ENCODE peak calls at places on chromosomes 13 and 19, in eight cellular contexts. G is coronary artery; A is glomerular endothelial cell; Y is mesendoderm; I is left lobe of liver; W is thoracic aorta; M is stimulated activated CD4-positive, alpha-beta T cell treated with anti-CD3 and anti-CD28 coated beads, Interleukin-1b, Interleukin-23, amount 100 ng/mL, for 24 hours; V is T-cell. E is an unnamed sample.

GRCh38 chr13:97068964-97069815 is 74.9 kb upstream of the OXGR1 start:
- DNase-seq in G (no peak), A (no peak), Y (peak), I (no peak), W (no peak), M (no peak), V (no peak), E (no peak)

GRCh38 chr13:43981091-43981490 is 101.4 kb downstream of the LACC1 start:
- DNase-seq in G (no peak), A (no peak), Y (peak), I (no peak), W (no peak), M (no peak), V (no peak), E (no peak)

GRCh38 chr19:53977991-53978731 is 13.3 kb upstream of the CACNG6 start:
- DNase-seq in G (no peak), A (peak), Y (peak), I (no peak), W (peak), M (no peak), V (peak), E (peak)

GRCh38 chr19:58560007-58560887 is 1.8 kb upstream of the UBE2M start:
- DNase-seq in G (no peak), A (no peak), Y (no peak), I (peak), W (no peak), M (no peak), V (no peak), E (no peak)

GRCh38 chr13:110666255-110666533 is 39.7 kb downstream of the CARS2 start:
- DNase-seq in G (no peak), A (no peak), Y (no peak), I (no peak), W (no peak), M (no peak), V (no peak), E (no peak)

GRCh38 chr19:4066176-4066606 is 508 bp downstream of the ZBTB7A start:
- DNase-seq in G (no peak), A (no peak), Y (no peak), I (peak), W (no peak), M (no peak), V (peak), E (peak)

GRCh38 chr13:44759723-44760360 is 183.7 kb upstream of the TSC22D1 start:
- DNase-seq in G (no peak), A (no peak), Y (no peak), I (no peak), W (no peak), M (no peak), V (no peak), E (no peak)

GRCh38 chr13:102877285-102877684 is 31.5 kb downstream of the ERCC5 start:
- DNase-seq in G (no peak), A (no peak), Y (peak), I (no peak), W (no peak), M (no peak), V (no peak), E (peak)

GRCh38 chr13:99303863-99304521 is 3.2 kb downstream of the GPR183 start:
- DNase-seq in G (no peak), A (no peak), Y (no peak), I (no peak), W (no peak), M (no peak), V (no peak), E (peak)

GRCh38 chr19:4720037-4720700 is 3.5 kb downstream of the DPP9 start:
- DNase-seq in G (no peak), A (no peak), Y (no peak), I (no peak), W (no peak), M (no peak), V (no peak), E (no peak)

GRCh38 chr19:47280183-47280797 is 5.6 kb downstream of the INAFM1 start:
- DNase-seq in G (no peak), A (no peak), Y (peak), I (no peak), W (no peak), M (no peak), V (no peak), E (peak)

GRCh38 chr13:41501281-41501680 is 43.9 kb downstream of the RGCC start:
- DNase-seq in G (no peak), A (no peak), Y (no peak), I (no peak), W (no peak), M (no peak), V (no peak), E (no peak)

GRCh38 chr13:73429691-73430090 is 370.9 kb downstream of the KLF5 start:
- DNase-seq in G (no peak), A (no peak), Y (peak), I (no peak), W (no peak), M (no peak), V (no peak), E (no peak)

GRCh38 chr13:95100525-95101121 is 200.6 kb downstream of the ABCC4 start:
- DNase-seq in G (no peak), A (no peak), Y (no peak), I (no peak), W (no peak), M (no peak), V (no peak), E (no peak)

GRCh38 chr19:16449330-16449961 is 22.3 kb downstream of the EPS15L1 start:
- DNase-seq in G (no peak), A (no peak), Y (no peak), I (no peak), W (no peak), M (no peak), V (peak), E (no peak)

GRCh38 chr19:53471916-53472315 is 4.4 kb downstream of the ZNF813 start:
- DNase-seq in G (no peak), A (no peak), Y (no peak), I (no peak), W (no peak), M (no peak), V (no peak), E (no peak)

GRCh38 chr19:13155472-13156284 is 5.5 kb downstream of the IER2 start:
- DNase-seq in G (peak), A (no peak), Y (peak), I (peak), W (no peak), M (no peak), V (peak), E (peak)

GRCh38 chr19:32896516-32897214 is 27.1 kb upstream of the SLC7A9 start:
- DNase-seq in G (no peak), A (no peak), Y (no peak), I (no peak), W (no peak), M (no peak), V (no peak), E (no peak)

GRCh38 chr19:35447870-35448492 is at the start of gene FFAR2:
- DNase-seq in G (no peak), A (no peak), Y (no peak), I (no peak), W (no peak), M (no peak), V (no peak), E (no peak)

GRCh38 chr13:27605099-27605498 is 15.2 kb downstream of the LNX2 start:
- DNase-seq in G (no peak), A (no peak), Y (no peak), I (no peak), W (no peak), M (no peak), V (no peak), E (no peak)

GRCh38 chr13:113532156-113532806 is 41.8 kb upstream of the DCUN1D2 start:
- DNase-seq in G (no peak), A (no peak), Y (peak), I (no peak), W (no peak), M (no peak), V (no peak), E (peak)

GRCh38 chr13:34364633-34365032 is 546.7 kb downstream of the RFC3 start:
- DNase-seq in G (no peak), A (no peak), Y (no peak), I (no peak), W (no peak), M (no peak), V (no peak), E (no peak)

GRCh38 chr19:51712461-51713081 is 11.2 kb downstream of the HAS1 start:
- DNase-seq in G (peak), A (no peak), Y (peak), I (no peak), W (no peak), M (no peak), V (no peak), E (peak)

GRCh38 chr13:48446454-48446853 is 33.5 kb upstream of the LPAR6 start:
- DNase-seq in G (no peak), A (no peak), Y (no peak), I (no peak), W (no peak), M (no peak), V (no peak), E (no peak)

GRCh38 chr19:38838208-38838985 is 6.8 kb upstream of the ECH1 start:
- DNase-seq in G (no peak), A (no peak), Y (peak), I (no peak), W (no peak), M (no peak), V (no peak), E (peak)

E was measured in islet precursor cell.